ENCODE peak calls at places on chromosomes 12 and 14, in ten cellular contexts. M, R, B, H, N, O, F, V, Q and U are unnamed samples.
A peak's percentile ranks its signal among the peaks of the same experiment; 100 is the strongest.

GRCh38 chr12:29039013-29039412 is 110.1 kb upstream of the FAR2 start:
- DNase-seq in M (no peak), R (no peak), B (peak; percentile 89), H (peak; percentile 22), N (no peak), O (no peak), F (no peak), V (no peak), Q (no peak), U (peak; percentile 60)

GRCh38 chr12:109115758-109116610 is at the start of gene ACACB:
- DNase-seq in M (peak; percentile 25), R (no peak), B (no peak), H (no peak), N (no peak), O (no peak), F (no peak), V (no peak), Q (no peak), U (no peak)

GRCh38 chr12:9856154-9856553 is 13.0 kb downstream of the CLEC2B start:
- DNase-seq in M (no peak), R (no peak), B (no peak), H (no peak), N (no peak), O (no peak), F (no peak), V (no peak), Q (no peak), U (no peak)

GRCh38 chr12:124264089-124264795 is 30.7 kb upstream of the RFLNA start:
- DNase-seq in M (no peak), R (no peak), B (no peak), H (no peak), N (no peak), O (no peak), F (no peak), V (no peak), Q (no peak), U (no peak)

GRCh38 chr14:101719045-101719645 is 42.4 kb upstream of the PPP2R5C start:
- DNase-seq in M (no peak), R (no peak), B (no peak), H (no peak), N (no peak), O (no peak), F (no peak), V (peak; percentile 9), Q (peak; percentile 54), U (no peak)

GRCh38 chr12:15863984-15864383 is 18.2 kb upstream of the STRAP start:
- DNase-seq in M (no peak), R (no peak), B (no peak), H (no peak), N (no peak), O (peak; percentile 67), F (no peak), V (no peak), Q (no peak), U (no peak)

GRCh38 chr12:59517522-59517921 is 78.3 kb upstream of the SLC16A7 start:
- DNase-seq in M (no peak), R (no peak), B (no peak), H (no peak), N (no peak), O (no peak), F (no peak), V (no peak), Q (no peak), U (no peak)

GRCh38 chr14:92951912-92952471 is 29.0 kb downstream of the CHGA start:
- DNase-seq in M (peak; percentile 80), R (peak; percentile 60), B (peak; percentile 66), H (no peak), N (peak; percentile 78), O (peak; percentile 37), F (peak; percentile 84), V (peak; percentile 82), Q (peak; percentile 82), U (peak; percentile 18)

DNA sequence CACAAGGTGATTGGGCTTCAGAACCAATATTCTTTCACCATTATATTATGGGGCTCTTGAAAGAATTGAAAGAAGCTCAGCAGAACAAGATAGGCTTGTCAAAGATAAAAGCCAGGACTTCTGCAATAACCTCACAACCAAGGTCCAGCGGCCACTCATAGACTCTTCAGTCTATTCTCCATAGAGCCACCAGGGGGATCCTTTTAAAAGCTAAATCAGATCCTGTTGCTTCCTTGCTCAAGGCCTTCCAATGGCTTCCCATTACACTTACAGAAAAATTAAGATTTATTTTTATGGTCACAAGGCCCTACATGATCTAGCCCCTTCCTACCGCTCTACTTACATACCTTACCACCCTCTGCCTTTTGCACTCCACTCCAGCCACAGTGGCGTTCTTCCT is 169.6 kb downstream of the C12orf42 start:
- DNase-seq in M (peak; percentile 50), R (no peak), B (no peak), H (no peak), N (no peak), O (no peak), F (peak; percentile 23), V (no peak), Q (no peak), U (no peak)
- TF ChIP-seq CTCF in M (peak; percentile 60), R (peak; percentile 15), B (no peak), H (peak; percentile 18), N (peak; percentile 67), O (peak; percentile 26), F (peak; percentile 61), V (no peak), Q (no peak), U (no peak)

DNA sequence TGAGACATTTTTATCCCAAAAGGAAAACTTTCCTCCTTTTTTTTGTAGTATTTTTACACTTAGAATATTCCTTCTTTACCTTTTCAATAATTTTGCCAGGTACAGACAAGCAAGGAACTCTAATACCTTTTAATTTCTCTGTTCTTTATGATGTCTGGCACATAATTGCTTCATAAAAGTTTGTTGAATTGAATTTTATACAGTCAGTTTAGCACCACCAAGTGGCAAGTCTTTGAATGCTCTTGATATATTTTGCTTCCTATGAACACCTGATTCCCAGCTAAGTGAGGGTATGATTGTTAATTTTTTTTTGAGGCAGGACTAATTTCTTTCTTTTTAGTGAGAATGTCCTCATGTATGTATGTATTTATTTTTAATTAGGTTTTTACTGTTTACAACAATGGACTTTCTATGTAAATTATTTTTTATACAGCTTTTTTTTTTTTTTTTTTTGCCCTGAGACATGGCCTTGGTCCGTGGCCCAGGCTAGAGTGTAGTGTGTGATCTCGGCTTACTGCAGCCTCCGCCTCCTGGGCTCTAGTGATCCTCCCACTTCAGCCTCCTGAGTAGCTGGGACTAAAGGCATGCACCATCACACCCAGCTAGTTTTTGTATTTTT is 6.9 kb downstream of the TBC1D15 start:
- DNase-seq in M (no peak), R (no peak), B (peak; percentile 54), H (peak; percentile 9), N (no peak), O (no peak), F (no peak), V (no peak), Q (no peak), U (no peak)
- TF ChIP-seq CTCF in M (peak; percentile 55), R (peak; percentile 21), B (peak; percentile 61), H (peak; percentile 49), N (peak; percentile 65), O (peak; percentile 50), F (peak; percentile 19), V (peak; percentile 51), Q (peak; percentile 23), U (peak; percentile 63)

GRCh38 chr12:112927475-112927874 is 10.8 kb upstream of the OAS3 start:
- DNase-seq in M (no peak), R (no peak), B (no peak), H (no peak), N (no peak), O (no peak), F (no peak), V (no peak), Q (no peak), U (no peak)

GRCh38 chr12:112929715-112930114 is 8.6 kb upstream of the OAS3 start:
- DNase-seq in M (no peak), R (no peak), B (no peak), H (no peak), N (no peak), O (no peak), F (no peak), V (no peak), Q (no peak), U (no peak)

GRCh38 chr12:112927925-112928324 is 10.3 kb upstream of the OAS3 start:
- DNase-seq in M (no peak), R (no peak), B (no peak), H (no peak), N (no peak), O (no peak), F (no peak), V (no peak), Q (no peak), U (no peak)

GRCh38 chr12:112930350-112930749 is 7.9 kb upstream of the OAS3 start:
- DNase-seq in M (no peak), R (no peak), B (no peak), H (no peak), N (no peak), O (no peak), F (no peak), V (no peak), Q (no peak), U (no peak)

DNA sequence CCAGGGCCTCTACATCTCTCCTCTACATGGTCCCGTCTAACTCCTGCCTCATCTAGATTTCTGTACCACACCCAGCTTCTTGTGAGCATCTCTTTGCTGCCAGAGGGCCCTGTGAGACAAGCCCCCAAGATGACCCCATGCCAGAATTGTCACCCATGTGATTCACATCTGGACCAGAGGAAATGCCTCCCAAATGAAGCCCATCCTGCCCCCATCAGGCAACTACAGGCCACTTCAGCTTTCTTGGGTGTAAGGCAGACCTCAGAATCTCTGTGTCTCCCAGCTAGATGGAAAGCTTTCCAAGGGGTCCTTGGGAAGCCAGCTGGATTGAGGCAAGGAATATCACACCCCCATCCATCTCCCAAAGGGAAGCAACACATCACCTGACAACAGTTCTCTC is 9.3 kb upstream of the OAS3 start:
- DNase-seq in M (no peak), R (no peak), B (no peak), H (no peak), N (no peak), O (no peak), F (no peak), V (no peak), Q (no peak), U (no peak)
- TF ChIP-seq CTCF in M (peak; percentile 48), R (no peak), B (no peak), H (no peak), N (no peak), O (no peak), F (no peak), V (no peak), Q (no peak), U (no peak)

GRCh38 chr12:98149270-98149669 is 366.1 kb upstream of the TMPO start:
- DNase-seq in M (no peak), R (no peak), B (no peak), H (no peak), N (no peak), O (peak; percentile 3), F (no peak), V (no peak), Q (no peak), U (no peak)

GRCh38 chr12:98156697-98157096 is 358.7 kb upstream of the TMPO start:
- DNase-seq in M (no peak), R (no peak), B (no peak), H (no peak), N (no peak), O (no peak), F (no peak), V (no peak), Q (no peak), U (no peak)

GRCh38 chr12:98151984-98152383 is 363.4 kb upstream of the TMPO start:
- DNase-seq in M (no peak), R (no peak), B (no peak), H (no peak), N (no peak), O (no peak), F (no peak), V (no peak), Q (no peak), U (no peak)

GRCh38 chr12:98151105-98151504 is 364.3 kb upstream of the TMPO start:
- DNase-seq in M (no peak), R (no peak), B (no peak), H (no peak), N (no peak), O (no peak), F (no peak), V (no peak), Q (no peak), U (no peak)

GRCh38 chr12:98154850-98155249 is 360.5 kb upstream of the TMPO start:
- DNase-seq in M (peak; percentile 75), R (no peak), B (no peak), H (peak; percentile 15), N (peak; percentile 20), O (no peak), F (peak; percentile 57), V (no peak), Q (no peak), U (no peak)
- TF ChIP-seq CTCF in M (peak; percentile 75), R (no peak), B (no peak), H (peak; percentile 53), N (peak; percentile 72), O (peak; percentile 49), F (peak; percentile 33), V (no peak), Q (no peak), U (no peak)